ENCODE peak calls at places on chromosomes 2 and 18, in seven cellular contexts. W is GM12878, K is transverse colon, D is A549, G is uterus, A is breast epithelium, I is adrenal gland. O is an unnamed sample.

GRCh38 chr2:226396541-226396940 is 403.1 kb downstream of the IRS1 start:
- DNase-seq in W (no peak), K (no peak), D (no peak), G (no peak), A (no peak), I (no peak), O (no peak)

GRCh38 chr2:1937480-1937879 is 193.2 kb upstream of the PXDN start:
- DNase-seq in W (no peak), K (no peak), D (no peak), G (no peak), A (no peak), I (no peak), O (no peak)

GRCh38 chr2:11998218-11998617 is 251.8 kb downstream of the LPIN1 start:
- DNase-seq in W (peak), K (no peak), D (no peak), G (no peak), A (no peak), I (no peak), O (no peak)

GRCh38 chr2:223945755-223946154 is 620 bp upstream of the WDFY1 start:
- DNase-seq in W (no peak), K (no peak), D (no peak), G (no peak), A (no peak), I (no peak), O (no peak)

GRCh38 chr2:227719637-227720036 is 1.8 kb upstream of the SLC19A3 start:
- DNase-seq in W (no peak), K (no peak), D (no peak), G (no peak), A (no peak), I (no peak), O (no peak)

GRCh38 chr2:19435815-19436214 is 77.4 kb upstream of the OSR1 start:
- DNase-seq in W (no peak), K (no peak), D (no peak), G (no peak), A (no peak), I (no peak), O (no peak)

GRCh38 chr2:33134764-33135560 is 188.2 kb downstream of the LTBP1 start:
- DNase-seq in W (no peak), K (no peak), D (no peak), G (no peak), A (no peak), I (no peak), O (no peak)

GRCh38 chr18:58669731-58670379 is 1.4 kb upstream of the MALT1 start:
- DNase-seq in W (peak), K (no peak), D (peak), G (no peak), A (no peak), I (no peak), O (no peak)

GRCh38 chr2:201363857-201364560 is 6.9 kb upstream of the FLACC1 start:
- DNase-seq in W (peak), K (no peak), D (peak), G (no peak), A (no peak), I (no peak), O (no peak)

GRCh38 chr2:163646659-163647058 is 89.1 kb downstream of the FIGN start:
- DNase-seq in W (no peak), K (no peak), D (no peak), G (no peak), A (no peak), I (no peak), O (no peak)

GRCh38 chr2:28620371-28620793 is 124.5 kb downstream of the PLB1 start:
- DNase-seq in W (no peak), K (no peak), D (no peak), G (no peak), A (no peak), I (no peak), O (no peak)

DNA sequence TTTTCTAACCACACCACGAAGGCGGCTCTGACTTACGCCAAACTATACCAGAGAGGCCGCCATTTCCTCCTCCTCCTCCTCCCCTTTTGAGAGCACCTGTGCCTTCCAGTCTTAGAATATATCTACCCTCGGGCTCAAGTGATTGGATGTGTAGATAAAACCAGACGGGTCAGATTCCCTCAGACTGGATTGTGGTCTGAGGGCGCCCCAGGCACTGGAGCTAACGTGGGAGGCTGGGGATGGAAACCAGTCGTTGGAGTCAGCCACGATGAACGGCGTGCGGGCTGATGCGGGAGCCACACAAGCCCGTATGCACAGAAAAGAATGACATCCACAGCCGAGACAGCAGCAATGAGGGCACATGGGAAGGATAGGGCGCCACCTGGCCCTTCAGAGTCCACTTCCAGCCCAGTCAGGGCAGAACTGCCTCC is 12.3 kb upstream of the ODC1 start:
- DNase-seq in W (no peak), K (no peak), D (no peak), G (no peak), A (no peak), I (no peak), O (no peak)
- TF ChIP-seq POLR2A in W (no peak), K (no peak), D (no peak), G (no peak), A (no peak), I (no peak), O (no peak)

GRCh38 chr2:181892795-181893435 is 1.4 kb downstream of the ITPRID2 start:
- DNase-seq in W (no peak), K (no peak), D (peak), G (no peak), A (no peak), I (no peak), O (no peak)

GRCh38 chr2:181891258-181891965 is at the start of gene ITPRID2:
- DNase-seq in W (no peak), K (peak), D (peak), G (peak), A (peak), I (peak), O (peak)

GRCh38 chr2:181894381-181894780 is 2.9 kb downstream of the ITPRID2 start:
- DNase-seq in W (no peak), K (no peak), D (no peak), G (no peak), A (no peak), I (no peak), O (no peak)

GRCh38 chr2:181895788-181896187 is 4.3 kb downstream of the ITPRID2 start:
- DNase-seq in W (no peak), K (no peak), D (no peak), G (no peak), A (no peak), I (no peak), O (no peak)

DNA sequence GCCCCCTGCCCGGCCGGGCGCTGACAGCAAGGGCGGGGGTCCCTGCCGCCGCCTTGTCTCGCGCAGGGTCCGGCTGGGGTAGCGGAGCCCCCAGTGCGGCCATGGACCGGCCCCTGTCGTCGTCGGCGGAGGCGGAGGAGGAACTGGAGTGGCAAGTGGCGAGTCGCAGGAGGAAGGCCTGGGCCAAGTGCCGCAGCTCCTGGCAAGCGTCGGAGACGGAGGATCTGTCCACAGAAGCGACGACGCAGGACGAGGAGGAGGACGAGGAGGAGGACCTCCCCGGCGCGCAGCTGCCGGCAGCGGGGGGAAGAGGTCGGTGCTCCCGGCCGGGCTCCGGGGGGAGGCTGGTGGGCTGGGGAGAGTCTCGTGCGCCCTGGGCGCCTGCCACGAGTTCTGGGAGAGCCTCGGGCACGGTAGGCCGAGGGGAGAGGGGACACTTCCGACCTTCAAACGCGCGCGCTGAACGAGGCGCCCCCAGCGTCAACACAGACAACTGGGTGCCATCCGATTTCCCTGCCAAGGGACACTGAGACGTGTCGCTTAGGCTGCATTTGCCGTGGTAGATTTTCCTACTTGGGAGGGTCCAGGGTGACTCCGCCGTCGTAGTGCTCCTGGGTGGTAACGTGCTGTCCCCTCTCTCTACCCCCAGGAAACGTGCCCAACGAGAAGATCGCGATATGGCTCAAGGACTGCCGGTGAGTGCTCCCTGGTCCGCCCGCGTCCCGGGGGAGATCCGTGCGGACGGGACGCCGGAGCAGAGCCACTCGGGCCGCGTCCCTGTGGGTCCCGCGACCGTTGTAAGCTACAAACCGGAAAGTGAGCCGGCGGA is 650 bp downstream of the ITPRID2 start:
- DNase-seq in W (no peak), K (peak), D (peak), G (peak), A (peak), I (peak), O (peak)
- TF ChIP-seq POLR2A in W (peak), K (peak), D (peak), G (no peak), A (peak), I (no peak), O (peak)

DNA sequence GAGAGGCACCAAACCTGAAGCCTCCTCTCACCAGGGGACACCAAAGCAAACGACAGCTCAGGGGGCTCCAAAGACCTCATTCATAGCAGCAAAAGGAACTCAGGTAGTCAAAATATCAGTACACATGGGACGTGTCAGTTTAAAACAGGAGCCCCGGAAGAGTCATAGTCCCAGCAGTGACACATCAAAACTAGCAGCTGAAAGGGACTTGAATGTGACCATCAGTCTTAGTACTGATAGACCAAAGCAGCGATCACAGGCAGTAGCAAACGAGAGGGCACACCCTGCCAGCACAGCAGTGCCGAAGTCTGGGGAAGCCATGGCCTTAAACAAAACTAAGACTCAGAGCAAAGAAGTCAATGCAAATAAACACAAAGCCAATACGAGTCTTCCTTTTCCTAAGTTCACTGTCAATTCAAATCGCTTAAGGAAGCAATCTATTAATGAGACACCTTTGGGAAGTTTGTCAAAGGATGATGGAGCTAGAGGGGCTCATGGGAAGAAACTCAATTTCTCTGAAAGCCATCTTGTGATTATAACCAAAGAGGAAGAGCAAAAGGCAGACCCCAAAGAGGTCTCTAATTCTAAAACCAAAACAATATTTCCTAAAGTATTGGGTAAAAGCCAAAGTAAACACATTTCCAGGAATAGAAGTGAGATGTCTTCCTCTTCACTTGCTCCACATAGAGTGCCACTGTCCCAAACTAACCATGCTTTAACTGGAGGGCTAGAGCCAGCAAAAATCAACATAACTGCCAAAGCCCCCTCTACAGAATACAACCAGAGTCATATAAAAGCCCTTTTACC is 1.2 kb downstream of the GALNT5 start:
- DNase-seq in W (no peak), K (peak), D (no peak), G (no peak), A (no peak), I (no peak), O (no peak)
- TF ChIP-seq POLR2A in W (no peak), K (peak), D (no peak), G (no peak), A (no peak), I (no peak), O (peak)

GRCh38 chr2:230658577-230658876 is 54.1 kb upstream of the CAB39 start:
- DNase-seq in W (no peak), K (no peak), D (no peak), G (no peak), A (no peak), I (no peak), O (no peak)
- TF ChIP-seq POLR2A in W (peak), K (no peak), D (no peak), G (no peak), A (no peak), I (no peak), O (no peak)

GRCh38 chr2:25673170-25674002 is at the start of gene DTNB:
- DNase-seq in W (no peak), K (peak), D (peak), G (peak), A (peak), I (peak), O (peak)
- TF ChIP-seq POLR2A in W (peak), K (no peak), D (peak), G (no peak), A (no peak), I (peak), O (no peak)

DNA sequence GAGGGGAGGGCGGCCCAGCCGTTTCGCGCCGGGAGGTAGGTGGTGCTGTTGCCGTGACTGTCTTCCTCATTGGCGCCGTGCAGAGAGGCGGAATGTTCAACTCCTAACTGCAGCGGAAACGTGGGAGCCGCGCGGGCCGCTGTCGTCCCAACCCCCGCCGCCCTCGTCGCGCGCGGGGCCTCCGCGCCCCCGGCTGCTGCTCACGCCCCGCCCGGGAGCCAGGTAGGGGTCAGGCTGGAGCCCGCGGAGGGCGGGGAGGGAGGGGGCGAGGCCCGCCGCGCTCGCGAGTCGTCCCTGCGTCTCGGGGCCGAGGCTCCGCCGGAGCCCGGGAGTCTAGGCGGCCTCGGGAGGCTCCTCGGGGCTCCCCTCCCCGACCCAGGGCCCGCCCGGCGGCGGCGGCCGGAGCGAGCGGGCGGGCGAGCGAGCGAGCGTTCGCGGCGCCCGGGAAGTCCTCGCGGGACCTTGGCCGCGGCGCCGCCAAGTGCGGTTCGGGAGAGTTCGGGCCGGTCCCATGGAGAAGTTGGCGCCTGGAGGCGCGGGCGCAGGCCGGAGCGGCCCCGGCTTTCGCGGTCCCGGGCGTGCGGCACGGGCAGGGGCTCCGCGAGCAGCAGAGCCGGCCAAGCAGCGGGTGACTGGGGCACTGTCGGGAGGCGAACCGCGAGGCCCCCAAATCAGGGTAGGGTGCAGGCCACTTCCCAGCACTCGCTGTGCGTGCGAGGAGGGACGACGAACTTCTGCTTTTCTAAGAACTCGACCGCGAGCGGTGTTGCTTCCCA is at the start of gene MAP3K20:
- DNase-seq in W (peak), K (peak), D (no peak), G (peak), A (peak), I (peak), O (peak)
- TF ChIP-seq POLR2A in W (peak), K (no peak), D (peak), G (peak), A (no peak), I (no peak), O (no peak)

GRCh38 chr2:218224206-218224605 is 7.2 kb downstream of the ARPC2 start:
- DNase-seq in W (no peak), K (no peak), D (no peak), G (no peak), A (no peak), I (no peak), O (no peak)

GRCh38 chr2:218229239-218229638 is 12.2 kb downstream of the ARPC2 start:
- DNase-seq in W (peak), K (no peak), D (no peak), G (no peak), A (no peak), I (no peak), O (no peak)

GRCh38 chr2:218228366-218229092 is 11.5 kb downstream of the ARPC2 start:
- DNase-seq in W (no peak), K (no peak), D (no peak), G (no peak), A (no peak), I (no peak), O (no peak)

GRCh38 chr2:218229851-218230250 is 12.9 kb downstream of the ARPC2 start:
- DNase-seq in W (no peak), K (peak), D (no peak), G (no peak), A (no peak), I (no peak), O (peak)

GRCh38 chr2:218226903-218227302 is 9.9 kb downstream of the ARPC2 start:
- DNase-seq in W (no peak), K (no peak), D (no peak), G (no peak), A (no peak), I (no peak), O (no peak)
- TF ChIP-seq POLR2A in W (no peak), K (no peak), D (no peak), G (no peak), A (no peak), I (no peak), O (no peak)

GRCh38 chr2:66926594-66927112 is 470.5 kb upstream of the ETAA1 start:
- DNase-seq in W (no peak), K (no peak), D (no peak), G (no peak), A (no peak), I (no peak), O (no peak)

GRCh38 chr2:66920415-66920814 is 476.7 kb upstream of the ETAA1 start:
- DNase-seq in W (no peak), K (no peak), D (no peak), G (no peak), A (no peak), I (no peak), O (no peak)

GRCh38 chr2:66930499-66931165 is 466.5 kb upstream of the ETAA1 start:
- DNase-seq in W (no peak), K (no peak), D (no peak), G (no peak), A (no peak), I (no peak), O (no peak)

GRCh38 chr2:66929632-66930385 is 467.3 kb upstream of the ETAA1 start:
- DNase-seq in W (no peak), K (peak), D (no peak), G (peak), A (peak), I (peak), O (peak)

DNA sequence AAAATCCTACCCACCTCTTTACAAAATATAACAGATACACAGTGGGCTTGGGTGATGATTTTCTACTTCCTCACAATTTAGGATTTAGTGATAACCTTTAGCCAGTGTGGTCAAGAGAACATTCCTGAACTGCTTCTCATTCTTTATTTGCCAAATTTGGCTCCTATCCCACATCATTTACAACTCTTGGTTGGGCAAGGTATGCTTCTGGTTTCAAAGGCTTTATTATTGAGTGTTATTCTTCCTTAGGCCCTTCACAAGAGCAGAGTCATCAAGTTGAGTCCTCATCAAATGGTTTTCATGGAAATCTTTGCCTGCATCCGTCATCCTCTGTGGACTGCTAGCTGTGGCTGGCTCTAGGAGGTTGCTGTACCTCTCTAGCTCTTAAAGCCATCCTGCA is 472.0 kb upstream of the ETAA1 start:
- DNase-seq in W (no peak), K (no peak), D (no peak), G (no peak), A (no peak), I (no peak), O (no peak)
- TF ChIP-seq POLR2A in W (no peak), K (no peak), D (no peak), G (no peak), A (no peak), I (no peak), O (no peak)

DNA sequence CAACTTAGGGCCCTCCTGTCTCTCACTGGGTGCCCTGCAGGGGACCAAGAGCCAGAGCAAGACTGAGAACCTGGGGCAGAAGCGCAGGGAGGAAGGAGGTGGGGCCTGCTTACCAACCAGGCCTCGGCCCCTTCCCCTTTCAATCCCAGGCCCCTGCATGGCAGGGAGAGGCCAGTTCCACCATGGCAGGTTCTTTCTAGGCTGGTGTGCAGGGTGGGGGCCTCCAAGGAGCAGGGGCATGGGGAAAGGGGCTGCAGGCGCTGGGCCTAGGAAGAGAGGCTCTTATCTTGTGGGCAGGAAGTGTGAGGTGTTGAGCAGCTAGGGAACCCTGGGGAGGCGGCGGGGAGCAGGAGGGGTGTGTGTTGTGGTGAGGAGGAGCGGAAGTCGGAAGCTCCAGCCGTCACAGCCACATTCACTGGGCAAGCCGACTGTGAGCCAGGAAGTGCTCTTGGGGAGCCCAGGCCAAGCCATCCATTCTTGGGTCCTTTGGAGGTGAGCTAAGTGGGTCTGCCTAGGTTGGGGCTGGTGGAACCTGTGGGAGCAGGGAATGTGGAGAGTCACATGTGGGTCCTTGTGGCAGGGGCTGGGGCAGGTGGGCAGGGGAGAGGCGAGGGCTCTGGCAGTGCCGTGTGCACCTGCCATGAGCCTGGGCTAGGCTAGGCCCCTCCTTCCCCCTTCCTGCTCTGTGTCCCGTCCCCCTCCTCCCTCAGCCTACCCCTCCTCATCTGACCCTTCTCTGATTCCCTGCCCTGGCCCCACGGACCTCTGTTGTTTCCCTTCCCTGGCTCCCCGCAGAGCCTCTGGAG is at the start of gene PSD4:
- DNase-seq in W (peak), K (peak), D (no peak), G (no peak), A (peak), I (peak), O (peak)
- TF ChIP-seq POLR2A in W (peak), K (peak), D (no peak), G (no peak), A (no peak), I (no peak), O (no peak)

GRCh38 chr2:190407662-190408537 is at the start of gene MFSD6:
- DNase-seq in W (no peak), K (peak), D (peak), G (peak), A (peak), I (peak), O (peak)
- TF ChIP-seq POLR2A in W (peak), K (peak), D (peak), G (no peak), A (no peak), I (peak), O (peak)

O was measured in Peyer's patch.